ENCODE peak calls at places on chromosomes 13 and 19, in seven cellular contexts. E is Peyer's patch, P is H9, G is progenitor cell of endocrine pancreas, O is WTC11, I is astrocyte of the spinal cord, Z is body of pancreas. N is an unnamed sample.

GRCh38 chr13:75704194-75704941 is 68.2 kb downstream of the LMO7 start:
- DNase-seq in E (no peak), P (no peak), G (no peak), O (no peak), I (peak), Z (no peak), N (peak)

GRCh38 chr19:10467104-10467706 is 36.0 kb downstream of the KEAP1 start:
- DNase-seq in E (no peak), P (no peak), G (no peak), O (no peak), I (no peak), Z (no peak), N (no peak)

GRCh38 chr19:13888281-13888680 is 11.3 kb downstream of the NANOS3 start:
- DNase-seq in E (no peak), P (no peak), G (no peak), O (no peak), I (no peak), Z (no peak), N (no peak)

GRCh38 chr19:1001538-1002166 is 1.4 kb downstream of the GRIN3B start:
- DNase-seq in E (peak), P (peak), G (peak), O (peak), I (no peak), Z (peak), N (no peak)

GRCh38 chr13:113852536-113853517 is 11.0 kb downstream of the GAS6 start:
- DNase-seq in E (no peak), P (peak), G (no peak), O (no peak), I (no peak), Z (peak), N (no peak)

GRCh38 chr13:41500501-41500900 is 43.2 kb downstream of the RGCC start:
- DNase-seq in E (peak), P (no peak), G (no peak), O (no peak), I (no peak), Z (no peak), N (no peak)

GRCh38 chr19:4406626-4407025 is 4.2 kb downstream of the CHAF1A start:
- DNase-seq in E (no peak), P (peak), G (no peak), O (no peak), I (no peak), Z (no peak), N (no peak)

GRCh38 chr19:57803594-57804325 is 11.0 kb downstream of the ZNF552 start:
- DNase-seq in E (no peak), P (peak), G (peak), O (peak), I (peak), Z (no peak), N (peak)

GRCh38 chr13:100602472-100603142 is 14.0 kb upstream of the GGACT start:
- DNase-seq in E (no peak), P (no peak), G (no peak), O (no peak), I (no peak), Z (no peak), N (no peak)

GRCh38 chr19:55113570-55114039 is 3.8 kb downstream of the PPP1R12C start:
- DNase-seq in E (peak), P (peak), G (no peak), O (peak), I (peak), Z (peak), N (peak)

GRCh38 chr13:112510987-112511715 is 76.8 kb downstream of the TUBGCP3 start:
- DNase-seq in E (no peak), P (no peak), G (no peak), O (no peak), I (no peak), Z (no peak), N (peak)

GRCh38 chr19:36605101-36605838 is at the start of gene ZNF382:
- DNase-seq in E (peak), P (peak), G (peak), O (peak), I (peak), Z (peak), N (peak)

GRCh38 chr13:70310720-70311119 is 202.5 kb upstream of the KLHL1 start:
- DNase-seq in E (no peak), P (no peak), G (no peak), O (peak), I (peak), Z (peak), N (peak)
- TF ChIP-seq CTCF in E (no peak), P (peak), G (peak), O (no peak), I (peak), Z (peak), N (peak)

GRCh38 chr13:62544928-62545327 is 1129.3 kb upstream of the PCDH20 start:
- DNase-seq in E (no peak), P (no peak), G (no peak), O (no peak), I (no peak), Z (no peak), N (no peak)
- TF ChIP-seq CTCF in E (no peak), P (peak), G (no peak), O (no peak), I (no peak), Z (no peak), N (peak)

DNA sequence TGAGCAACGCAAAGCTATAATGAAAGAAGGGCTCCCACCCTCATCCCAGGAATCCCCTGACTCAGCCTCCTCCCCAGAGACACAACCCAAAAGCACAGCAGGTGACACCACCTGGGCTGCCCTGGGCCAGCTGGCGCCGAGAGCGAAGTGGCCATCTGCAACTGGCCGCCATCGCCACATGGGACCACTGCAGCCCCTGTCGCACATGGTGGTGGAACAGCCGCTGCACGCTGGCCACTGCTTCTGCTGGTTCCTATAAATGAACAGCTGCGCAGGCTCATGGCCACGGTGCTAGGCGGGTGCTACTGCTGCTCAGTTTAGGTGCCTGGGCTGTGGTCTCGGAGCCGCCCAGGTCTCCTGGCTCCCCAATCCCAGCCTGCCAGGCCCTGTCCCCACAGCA is 11.6 kb upstream of the ISYNA1 start:
- DNase-seq in E (no peak), P (no peak), G (no peak), O (no peak), I (no peak), Z (no peak), N (no peak)
- TF ChIP-seq CTCF in E (no peak), P (no peak), G (no peak), O (no peak), I (no peak), Z (no peak), N (no peak)

DNA sequence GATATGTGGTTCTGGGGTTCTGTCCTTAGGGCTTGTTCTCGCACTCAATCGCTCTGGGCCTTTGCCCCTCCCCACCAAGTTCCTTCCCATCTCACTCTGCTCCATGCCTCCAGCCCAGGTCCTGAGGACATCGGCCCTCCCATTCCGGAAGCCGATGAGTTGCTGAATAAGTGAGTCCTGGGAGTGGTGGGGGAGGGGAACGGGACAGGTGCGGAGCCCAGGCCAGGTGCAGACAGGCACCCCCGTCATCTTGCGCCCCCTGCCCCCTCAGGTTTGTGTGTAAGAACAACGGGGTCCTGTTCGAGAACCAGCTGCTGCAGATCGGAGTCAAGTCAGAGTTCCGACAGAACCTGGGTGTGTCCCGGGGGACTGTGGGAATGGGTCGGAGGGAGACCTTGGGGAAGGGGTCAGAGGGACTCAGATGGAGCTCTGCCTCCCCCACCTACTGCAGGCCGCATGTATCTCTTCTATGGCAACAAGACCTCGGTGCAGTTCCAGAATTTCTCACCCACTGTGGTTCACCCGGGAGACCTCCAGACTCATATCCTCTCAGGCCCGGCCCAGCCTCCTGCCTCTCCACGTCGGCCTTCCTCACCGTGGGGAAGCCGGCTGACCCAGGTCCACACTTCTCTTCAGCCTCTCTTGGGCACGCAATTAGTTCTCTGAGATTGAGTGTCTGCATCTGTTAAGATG is 10.1 kb downstream of the FUZ start:
- DNase-seq in E (no peak), P (peak), G (no peak), O (peak), I (no peak), Z (no peak), N (no peak)
- TF ChIP-seq CTCF in E (no peak), P (no peak), G (no peak), O (no peak), I (no peak), Z (no peak), N (no peak)

GRCh38 chr19:40797166-40797962 is 1.6 kb upstream of the EGLN2 start:
- DNase-seq in E (no peak), P (no peak), G (no peak), O (no peak), I (no peak), Z (no peak), N (no peak)

GRCh38 chr19:40798997-40799557 is at the start of gene EGLN2:
- DNase-seq in E (no peak), P (no peak), G (no peak), O (no peak), I (no peak), Z (no peak), N (no peak)

GRCh38 chr19:40799558-40800338 is 757 bp downstream of the EGLN2 start:
- DNase-seq in E (peak), P (no peak), G (no peak), O (peak), I (no peak), Z (no peak), N (no peak)

GRCh38 chr19:40798223-40798996 is 581 bp upstream of the EGLN2 start:
- DNase-seq in E (peak), P (peak), G (peak), O (peak), I (peak), Z (peak), N (peak)

DNA sequence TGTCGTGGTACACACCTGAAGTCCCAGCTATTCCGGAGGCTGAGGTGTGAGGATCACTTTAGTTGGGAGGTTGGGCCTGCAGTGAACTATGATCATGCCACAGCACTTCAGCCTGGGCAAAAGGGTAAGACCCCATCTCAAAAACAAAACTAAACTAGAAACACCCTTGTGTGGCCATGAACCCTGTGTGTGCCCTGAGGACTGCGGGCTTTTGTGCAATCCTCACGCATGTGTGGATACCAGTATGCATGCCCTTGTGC is 1.1 kb upstream of the EGLN2 start:
- DNase-seq in E (no peak), P (no peak), G (no peak), O (no peak), I (no peak), Z (no peak), N (no peak)
- TF ChIP-seq CTCF in E (no peak), P (no peak), G (no peak), O (no peak), I (no peak), Z (no peak), N (no peak)

GRCh38 chr13:66546534-66547379 is 683.4 kb downstream of the PCDH9 start:
- DNase-seq in E (no peak), P (no peak), G (no peak), O (no peak), I (peak), Z (no peak), N (peak)

GRCh38 chr13:66547685-66548084 is 682.5 kb downstream of the PCDH9 start:
- DNase-seq in E (no peak), P (no peak), G (no peak), O (no peak), I (no peak), Z (no peak), N (no peak)

GRCh38 chr13:66543780-66544179 is 686.4 kb downstream of the PCDH9 start:
- DNase-seq in E (no peak), P (peak), G (no peak), O (peak), I (no peak), Z (no peak), N (no peak)
- TF ChIP-seq CTCF in E (no peak), P (peak), G (peak), O (no peak), I (peak), Z (no peak), N (peak)

GRCh38 chr13:108220042-108220441 is 1.9 kb downstream of the ABHD13 start:
- DNase-seq in E (no peak), P (no peak), G (no peak), O (no peak), I (no peak), Z (peak), N (no peak)
- TF ChIP-seq CTCF in E (no peak), P (no peak), G (no peak), O (no peak), I (no peak), Z (no peak), N (no peak)